ENCODE peak calls at places on chromosomes 1 and 21, in four cellular contexts. P is hepatocyte, R is IMR-90, D is OCI-LY7. Z is an unnamed sample.

GRCh38 chr1:43766086-43766784 is 58.9 kb downstream of the ST3GAL3 start:
- DNase-seq in R (no peak), D (no peak), P (no peak), Z (no peak)

GRCh38 chr1:86704972-86705632 is 726 bp downstream of the SH3GLB1 start:
- DNase-seq in D (peak), P (peak), R (peak), Z (peak)

GRCh38 chr1:55640708-55641473 is 425.7 kb upstream of the USP24 start:
- DNase-seq in D (no peak), P (peak), R (no peak), Z (peak)

GRCh38 chr1:62263813-62264353 is 55.4 kb downstream of the KANK4 start:
- DNase-seq in R (no peak), P (no peak), D (no peak), Z (no peak)

GRCh38 chr1:159171254-159171687 is at the start of gene CADM3:
- DNase-seq in R (no peak), D (no peak), P (peak), Z (peak)

GRCh38 chr21:34992736-34993135 is 56.4 kb downstream of the RUNX1 start:
- DNase-seq in P (no peak), R (peak), D (no peak), Z (peak)

GRCh38 chr1:55284856-55285255 is 69.7 kb upstream of the USP24 start:
- DNase-seq in D (peak), P (peak), R (peak), Z (peak)

GRCh38 chr1:106889504-106890027 is 166.9 kb upstream of the PRMT6 start:
- DNase-seq in R (no peak), P (no peak), D (no peak), Z (no peak)

GRCh38 chr1:2939041-2939552 is 82.2 kb upstream of the ACTRT2 start:
- DNase-seq in D (no peak), P (no peak), R (no peak), Z (peak)

GRCh38 chr1:87981810-87982209 is 653.1 kb downstream of the LMO4 start:
- DNase-seq in D (no peak), P (no peak), R (no peak), Z (no peak)

GRCh38 chr1:155003766-155004351 is 1.3 kb downstream of the ZBTB7B start:
- DNase-seq in P (peak), R (peak), D (peak), Z (peak)

GRCh38 chr1:230326971-230327891 is 98.9 kb downstream of the PGBD5 start:
- DNase-seq in P (no peak), D (no peak), R (no peak), Z (no peak)

GRCh38 chr1:92728687-92729086 is 56.2 kb downstream of the EVI5 start:
- DNase-seq in R (peak), D (no peak), P (no peak), Z (no peak)

GRCh38 chr1:9369964-9370788 is 77.5 kb downstream of the SPSB1 start:
- DNase-seq in R (no peak), D (no peak), P (no peak), Z (no peak)

GRCh38 chr1:101781437-101781836 is 215.3 kb downstream of the OLFM3 start:
- DNase-seq in P (peak), R (no peak), D (no peak), Z (no peak)

GRCh38 chr1:51843948-51844347 is 34.6 kb downstream of the NRDC start:
- DNase-seq in D (no peak), R (no peak), P (no peak), Z (peak)

GRCh38 chr1:172948457-172948856 is 102.3 kb downstream of the TNFSF18 start:
- DNase-seq in D (no peak), R (peak), P (no peak), Z (peak)

GRCh38 chr1:192950926-192951325 is 108.2 kb downstream of the UCHL5 start:
- DNase-seq in R (no peak), P (no peak), D (no peak), Z (no peak)

GRCh38 chr1:147840909-147841308 is 61.7 kb upstream of the GJA8 start:
- DNase-seq in P (peak), R (peak), D (no peak), Z (peak)

GRCh38 chr1:176119549-176119948 is 87.5 kb downstream of the COP1 start:
- DNase-seq in R (peak), D (peak), P (no peak), Z (no peak)

GRCh38 chr1:109802136-109802900 is 38.6 kb upstream of the EPS8L3 start:
- DNase-seq in R (no peak), D (no peak), P (no peak), Z (no peak)

GRCh38 chr1:185674201-185674600 is 60.0 kb upstream of the HMCN1 start:
- DNase-seq in R (no peak), D (peak), P (peak), Z (no peak)

GRCh38 chr1:216461466-216461865 is 38.2 kb upstream of the USH2A start:
- DNase-seq in P (no peak), D (no peak), R (peak), Z (no peak)

GRCh38 chr1:67429011-67429527 is 1.1 kb downstream of the SERBP1 start:
- DNase-seq in R (no peak), D (peak), P (peak), Z (peak)

GRCh38 chr21:46100426-46100825 is 2.5 kb downstream of the COL6A2 start:
- DNase-seq in D (no peak), P (peak), R (peak), Z (peak)

GRCh38 chr1:172638885-172639831 is 19.7 kb upstream of the FASLG start:
- DNase-seq in P (no peak), D (no peak), R (peak), Z (peak)

GRCh38 chr1:112232848-112233247 is 163.2 kb upstream of the CTTNBP2NL start:
- DNase-seq in R (no peak), D (no peak), P (no peak), Z (no peak)

GRCh38 chr1:96971849-96972602 is 250.4 kb downstream of the PTBP2 start:
- DNase-seq in R (peak), D (no peak), P (no peak), Z (no peak)

GRCh38 chr21:28949318-28949717 is 43.4 kb downstream of the LTN1 start:
- DNase-seq in R (no peak), P (no peak), D (no peak), Z (no peak)

DNA sequence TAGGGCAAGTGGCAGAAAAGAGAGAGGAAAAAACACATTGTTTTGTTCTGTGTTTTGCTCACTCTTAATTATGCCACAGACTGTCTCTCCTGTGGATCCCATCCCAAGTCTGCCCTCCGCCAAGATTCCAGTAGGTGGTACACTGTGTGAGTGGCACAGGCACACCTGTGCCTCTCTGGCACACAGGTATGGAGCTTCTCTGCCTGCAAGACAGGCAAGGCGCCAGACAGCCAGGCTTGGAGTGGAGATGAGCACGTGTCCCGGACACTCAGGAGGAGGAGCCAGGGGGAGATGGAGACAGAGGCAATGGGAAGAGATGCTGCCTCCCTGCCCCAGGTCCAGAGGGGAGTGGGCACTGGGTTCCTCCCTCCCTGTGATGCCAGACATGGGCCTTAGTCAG is 6.5 kb upstream of the GRIK3 start:
- DNase-seq in P (no peak), R (no peak), D (no peak), Z (no peak)
- H3K4me2 ChIP-seq in P (no peak), R (no peak), D (no peak), Z (no peak)

GRCh38 chr1:207455183-207455754 is 1.1 kb downstream of the CR2 start:
- DNase-seq in P (no peak), R (no peak), D (no peak), Z (no peak)
- H3K4me3 ChIP-seq in P (no peak), R (no peak), D (peak), Z (no peak)

GRCh38 chr1:8315573-8316475 is 2.1 kb upstream of the SLC45A1 start:
- DNase-seq in D (no peak), R (no peak), P (peak), Z (peak)
- TF ChIP-seq CTCF in D (no peak), R (peak), P (peak), Z (peak)

DNA sequence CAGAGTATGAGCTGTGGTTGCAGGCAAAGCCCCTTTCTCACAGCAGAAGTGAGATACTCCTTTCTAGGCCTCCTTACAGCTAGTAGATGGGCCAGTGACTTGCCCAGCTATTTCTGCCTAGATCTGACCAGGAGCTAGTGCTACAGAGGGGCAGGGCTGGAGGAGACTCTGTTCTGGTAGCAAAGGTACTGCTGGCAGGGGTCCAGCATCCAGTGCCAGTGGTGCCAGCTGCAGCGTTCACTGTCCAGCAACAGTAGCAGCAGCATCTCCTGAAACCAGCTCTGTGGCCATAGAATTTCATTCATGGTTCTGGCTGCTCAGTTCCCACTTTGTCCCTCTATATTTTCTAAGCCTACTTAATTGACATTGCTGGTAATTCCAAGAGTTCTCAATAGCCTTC is 62.5 kb upstream of the CNN3 start:
- DNase-seq in D (no peak), P (no peak), R (no peak), Z (no peak)
- H3K4me2 ChIP-seq in D (no peak), P (no peak), R (no peak), Z (no peak)

DNA sequence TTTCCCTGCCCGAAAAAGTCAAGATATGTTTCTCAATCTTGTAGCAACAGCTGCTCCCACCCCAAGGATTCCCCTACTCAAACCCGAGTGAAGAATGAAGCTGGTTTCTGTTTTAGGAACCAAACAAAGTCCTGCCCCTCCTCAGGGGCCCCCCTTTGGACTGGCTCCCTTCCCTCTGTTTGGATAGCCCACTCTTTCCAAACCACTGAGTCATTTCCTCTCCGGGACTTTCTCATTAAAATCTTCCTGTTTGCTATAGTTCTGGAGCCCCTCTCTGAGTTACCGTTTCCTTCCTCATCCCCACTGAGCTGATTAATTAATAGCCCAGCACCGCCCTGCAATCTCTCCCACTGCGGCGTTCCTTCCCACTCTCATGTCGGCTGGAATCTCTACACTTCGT is 101.0 kb downstream of the TSEN15 start:
- DNase-seq in R (peak), D (no peak), P (no peak), Z (no peak)
- H3K4me3 ChIP-seq in R (no peak), D (no peak), P (no peak), Z (peak)

Z was measured in osteoblast.